ENCODE peak calls at places on chromosomes 16 and 17, in four cellular contexts. R is HEK293T, M is K562, J is HepG2. K is an unnamed sample.

GRCh38 chr17:74639704-74640142 is 16.2 kb upstream of the CD300E start:
- DNase-seq in R (no peak), M (no peak), J (no peak), K (no peak)

GRCh38 chr17:1992541-1992940 is 32.6 kb downstream of the RTN4RL1 start:
- DNase-seq in R (no peak), M (no peak), J (no peak), K (no peak)

GRCh38 chr16:17392127-17392856 is 78.5 kb downstream of the XYLT1 start:
- DNase-seq in R (no peak), M (no peak), J (no peak), K (no peak)

GRCh38 chr16:66273644-66274334 is 92.7 kb upstream of the CDH5 start:
- DNase-seq in R (no peak), M (no peak), J (no peak), K (peak; percentile 49)

GRCh38 chr16:86929149-86929871 is 351.0 kb downstream of the FOXL1 start:
- DNase-seq in R (no peak), M (peak; percentile 62), J (no peak), K (no peak)

GRCh38 chr17:74972107-74972972 is at the start of gene HID1:
- DNase-seq in R (peak; percentile 93), M (peak; percentile 94), J (peak; percentile 73), K (peak; percentile 89)

GRCh38 chr16:25950586-25951201 is 258.9 kb downstream of the HS3ST4 start:
- DNase-seq in R (no peak), M (no peak), J (no peak), K (peak; percentile 77)

GRCh38 chr17:40346768-40347154 is 17.8 kb downstream of the GJD3 start:
- DNase-seq in R (no peak), M (no peak), J (no peak), K (no peak)

GRCh38 chr17:50210249-50211225 is 9.1 kb upstream of the COL1A1 start:
- DNase-seq in R (no peak), M (peak; percentile 76), J (peak; percentile 77), K (peak; percentile 44)

GRCh38 chr17:77246110-77247047 is 105.6 kb downstream of the SEC14L1 start:
- DNase-seq in R (no peak), M (no peak), J (no peak), K (no peak)

GRCh38 chr17:81434079-81434478 is 38.8 kb downstream of the BAHCC1 start:
- DNase-seq in R (no peak), M (no peak), J (no peak), K (no peak)

GRCh38 chr16:23354246-23354645 is 52.1 kb downstream of the SCNN1B start:
- DNase-seq in R (no peak), M (no peak), J (no peak), K (no peak)

GRCh38 chr17:48520631-48521045 is 10.2 kb downstream of the HOXB1 start:
- DNase-seq in R (no peak), M (no peak), J (no peak), K (no peak)

GRCh38 chr17:52143536-52143935 is 15.0 kb downstream of the CA10 start:
- DNase-seq in R (no peak), M (no peak), J (no peak), K (no peak)

GRCh38 chr17:80539022-80539421 is 5.6 kb upstream of the RPTOR start:
- DNase-seq in R (no peak), M (no peak), J (no peak), K (no peak)

GRCh38 chr16:82414476-82414875 is 212.3 kb upstream of the CDH13 start:
- DNase-seq in R (no peak), M (no peak), J (no peak), K (no peak)

GRCh38 chr17:1591474-1592090 is 29.0 kb upstream of the PITPNA start:
- DNase-seq in R (no peak), M (no peak), J (no peak), K (no peak)

GRCh38 chr16:14454391-14454790 is 175.7 kb downstream of the PARN start:
- DNase-seq in R (no peak), M (no peak), J (no peak), K (no peak)

GRCh38 chr17:77722366-77722765 is 236.1 kb upstream of the TNRC6C start:
- DNase-seq in R (no peak), M (no peak), J (no peak), K (no peak)

GRCh38 chr17:75124041-75124818 is 7.3 kb downstream of the NT5C start:
- DNase-seq in R (no peak), M (peak; percentile 67), J (peak; percentile 48), K (no peak)

GRCh38 chr16:86388976-86389375 is 121.4 kb upstream of the FOXF1 start:
- DNase-seq in R (no peak), M (no peak), J (no peak), K (no peak)

GRCh38 chr17:17108681-17109049 is 66.4 kb downstream of the MPRIP start:
- DNase-seq in R (no peak), M (no peak), J (no peak), K (no peak)

GRCh38 chr17:16467886-16468285 is 24.1 kb downstream of the LRRC75A start:
- DNase-seq in R (no peak), M (no peak), J (no peak), K (no peak)

GRCh38 chr17:33288954-33289353 is 4.1 kb downstream of the ASIC2 start:
- DNase-seq in R (no peak), M (no peak), J (no peak), K (peak; percentile 21)

GRCh38 chr17:64002658-64003525 is 4.7 kb downstream of the PRR29 start:
- DNase-seq in R (no peak), M (peak; percentile 11), J (no peak), K (no peak)

GRCh38 chr17:1714488-1714979 is 4.4 kb upstream of the TLCD2 start:
- DNase-seq in R (peak; percentile 70), M (peak; percentile 59), J (peak; percentile 97), K (peak; percentile 97)

GRCh38 chr16:56419740-56420548 is 5.4 kb downstream of the AMFR start:
- DNase-seq in R (no peak), M (no peak), J (peak; percentile 28), K (no peak)

GRCh38 chr17:31415004-31415454 is 23.6 kb downstream of the RAB11FIP4 start:
- DNase-seq in R (no peak), M (no peak), J (peak; percentile 11), K (no peak)

GRCh38 chr17:34275881-34276280 is 5.9 kb downstream of the CCL7 start:
- DNase-seq in R (no peak), M (no peak), J (no peak), K (no peak)

GRCh38 chr16:26447570-26447969 is 619.2 kb upstream of the C16orf82 start:
- DNase-seq in R (no peak), M (no peak), J (no peak), K (no peak)

GRCh38 chr17:48483004-48483403 is 47.8 kb downstream of the HOXB1 start:
- DNase-seq in R (no peak), M (no peak), J (no peak), K (no peak)

GRCh38 chr17:76272541-76273434 is 7.6 kb downstream of the UBALD2 start:
- DNase-seq in R (no peak), M (no peak), J (no peak), K (no peak)

DNA sequence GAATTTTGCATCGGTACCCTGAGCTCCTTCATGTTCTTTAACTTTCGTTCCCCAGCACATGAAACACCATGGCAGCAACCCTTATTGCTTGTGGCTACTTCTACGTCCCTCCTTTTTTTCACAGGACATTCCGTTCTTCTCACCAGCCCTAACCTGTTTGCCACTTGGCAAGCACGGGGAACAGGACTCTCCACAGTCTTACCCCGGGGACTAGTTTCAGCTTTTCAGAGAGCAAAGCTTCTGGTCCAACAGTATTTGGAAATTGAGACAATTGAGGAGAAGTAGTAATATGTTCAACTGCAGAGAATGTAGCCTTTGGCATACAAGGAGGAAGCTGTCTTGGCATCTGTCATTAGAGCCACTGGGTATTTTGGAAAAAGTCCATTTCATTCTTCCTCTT is 65.7 kb downstream of the MAP2K6 start:
- DNase-seq in R (no peak), M (no peak), J (no peak), K (no peak)
- TF ChIP-seq ELF4 in R (no peak), M (no peak), J (no peak), K (no peak)

GRCh38 chr17:8382052-8382879 is 727 bp downstream of the RPL26 start:
- DNase-seq in R (no peak), M (peak; percentile 23), J (no peak), K (no peak)
- TF ChIP-seq ELF4 in R (no peak), M (no peak), J (no peak), K (no peak)

GRCh38 chr16:73107371-73107770 is 59.4 kb upstream of the ZFHX3 start:
- DNase-seq in R (no peak), M (no peak), J (no peak), K (no peak)
- TF ChIP-seq ELF4 in R (no peak), M (no peak), J (no peak), K (no peak)

DNA sequence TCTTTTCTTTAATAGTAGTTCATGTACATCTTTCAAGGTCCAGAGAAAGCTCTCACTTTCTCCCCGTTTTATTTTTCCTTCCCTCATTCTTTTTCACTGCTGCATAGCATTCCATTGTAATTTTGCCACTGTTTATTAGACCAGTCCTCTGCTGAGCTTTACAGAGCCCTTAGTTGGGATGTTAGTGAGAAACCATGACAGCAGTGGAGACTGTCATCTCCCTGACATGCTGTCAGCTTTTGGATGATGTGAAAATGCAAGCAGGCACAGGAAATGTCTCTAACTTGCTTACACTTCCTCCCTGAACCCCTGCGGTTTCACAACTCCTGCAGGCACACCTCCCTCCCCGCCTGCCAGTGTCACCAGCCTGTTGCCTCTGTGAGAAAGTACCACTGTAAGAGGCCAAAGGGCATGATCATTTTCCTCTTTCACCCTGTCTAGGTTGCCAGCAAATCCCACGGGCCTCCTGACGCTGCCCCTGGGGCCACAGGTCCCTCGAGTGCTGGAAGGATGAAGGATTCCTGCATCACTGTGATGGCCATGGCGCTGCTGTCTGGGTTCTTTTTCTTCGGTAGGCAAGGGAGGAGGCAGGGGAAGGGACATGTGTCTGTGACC is at the start of gene ITGAL:
- DNase-seq in R (no peak), M (no peak), J (no peak), K (no peak)
- TF ChIP-seq ELF4 in R (no peak), M (no peak), J (no peak), K (no peak)

GRCh38 chr16:80996688-80997138 is 10.0 kb downstream of the CMC2 start:
- DNase-seq in R (no peak), M (no peak), J (no peak), K (no peak)

GRCh38 chr16:80997964-80998620 is 8.6 kb downstream of the CMC2 start:
- DNase-seq in R (no peak), M (no peak), J (no peak), K (no peak)

GRCh38 chr16:80994451-80994850 is 12.2 kb downstream of the CMC2 start:
- DNase-seq in R (no peak), M (no peak), J (no peak), K (no peak)

GRCh38 chr16:81000873-81001272 is 5.8 kb downstream of the CMC2 start:
- DNase-seq in R (no peak), M (no peak), J (no peak), K (no peak)

GRCh38 chr16:80997139-80997798 is 9.4 kb downstream of the CMC2 start:
- DNase-seq in R (no peak), M (no peak), J (peak; percentile 83), K (no peak)
- TF ChIP-seq ELF4 in R (no peak), M (no peak), J (peak; percentile 70), K (no peak)